ENCODE peak calls at places on chromosomes 7 and 10, in six cellular contexts. H is neural progenitor cell, M is GM23338, L is astrocyte, E is lower lobe of right lung, G is RWPE2. S is an unnamed sample.

GRCh38 chr10:6382081-6382480 is 179.3 kb downstream of the PFKFB3 start:
- DNase-seq in H (no peak), M (no peak), L (peak; percentile 73), E (no peak), G (no peak), S (peak; percentile 15)

GRCh38 chr7:104552102-104552501 is 223.7 kb downstream of the LHFPL3 start:
- DNase-seq in H (peak; percentile 72), M (peak; percentile 80), L (peak; percentile 2), E (no peak), G (no peak), S (peak; percentile 32)

GRCh38 chr7:33155811-33156210 is 26.4 kb downstream of the BBS9 start:
- DNase-seq in H (no peak), M (no peak), L (peak; percentile 95), E (no peak), G (no peak), S (no peak)

GRCh38 chr10:116925061-116925460 is 75.8 kb downstream of the ENO4 start:
- DNase-seq in H (no peak), M (no peak), L (no peak), E (no peak), G (no peak), S (no peak)

GRCh38 chr7:3188946-3189345 is 112.1 kb upstream of the SDK1 start:
- DNase-seq in H (no peak), M (no peak), L (no peak), E (peak; percentile 20), G (no peak), S (no peak)

GRCh38 chr7:36261019-36261754 is 108.1 kb downstream of the EEPD1 start:
- DNase-seq in H (no peak), M (no peak), L (peak; percentile 48), E (no peak), G (no peak), S (no peak)

GRCh38 chr10:97412891-97413304 is 11.8 kb upstream of the RRP12 start:
- DNase-seq in H (no peak), M (no peak), L (no peak), E (no peak), G (peak; percentile 85), S (no peak)

GRCh38 chr7:148395990-148396716 is 194.4 kb upstream of the C7orf33 start:
- DNase-seq in H (no peak), M (peak; percentile 46), L (no peak), E (no peak), G (no peak), S (no peak)

GRCh38 chr10:79047875-79048638 is 20.7 kb upstream of the ZMIZ1 start:
- DNase-seq in H (no peak), M (no peak), L (no peak), E (peak; percentile 60), G (peak; percentile 38), S (no peak)

GRCh38 chr10:19983880-19984279 is 167.6 kb downstream of the PLXDC2 start:
- DNase-seq in H (no peak), M (no peak), L (no peak), E (no peak), G (no peak), S (no peak)

GRCh38 chr7:152120776-152121175 is 95.3 kb downstream of the GALNT11 start:
- DNase-seq in H (no peak), M (no peak), L (no peak), E (no peak), G (no peak), S (no peak)

GRCh38 chr7:94062372-94062771 is 58.2 kb upstream of the BET1 start:
- DNase-seq in H (no peak), M (no peak), L (peak; percentile 63), E (no peak), G (no peak), S (no peak)

GRCh38 chr7:143492799-143493568 is 15.3 kb downstream of the TAS2R41 start:
- DNase-seq in H (no peak), M (no peak), L (peak; percentile 45), E (no peak), G (no peak), S (no peak)

GRCh38 chr7:149866817-149867447 is 6.8 kb upstream of the ATP6V0E2 start:
- DNase-seq in H (no peak), M (no peak), L (peak; percentile 52), E (no peak), G (peak; percentile 27), S (no peak)

GRCh38 chr7:117124585-117125220 is 171.4 kb downstream of the ST7 start:
- DNase-seq in H (no peak), M (no peak), L (peak; percentile 95), E (peak; percentile 75), G (peak; percentile 86), S (peak; percentile 80)

GRCh38 chr7:151728746-151729145 is 148.2 kb downstream of the PRKAG2 start:
- DNase-seq in H (no peak), M (no peak), L (no peak), E (no peak), G (no peak), S (no peak)

GRCh38 chr10:92241158-92241500 is 49.7 kb downstream of the CPEB3 start:
- DNase-seq in H (peak; percentile 79), M (peak; percentile 72), L (peak; percentile 10), E (no peak), G (no peak), S (peak; percentile 24)

GRCh38 chr7:138520742-138521141 is 60.7 kb downstream of the TRIM24 start:
- DNase-seq in H (no peak), M (no peak), L (no peak), E (no peak), G (no peak), S (no peak)

GRCh38 chr10:50511512-50512213 is 112.1 kb downstream of the SGMS1 start:
- DNase-seq in H (no peak), M (no peak), L (peak; percentile 70), E (no peak), G (no peak), S (no peak)

GRCh38 chr7:2926120-2926897 is 82.2 kb upstream of the GNA12 start:
- DNase-seq in H (no peak), M (no peak), L (no peak), E (peak; percentile 20), G (peak; percentile 34), S (no peak)

GRCh38 chr10:6114299-6114698 is 25.5 kb downstream of the RBM17 start:
- DNase-seq in H (no peak), M (no peak), L (peak; percentile 16), E (no peak), G (no peak), S (no peak)

GRCh38 chr10:12638103-12638502 is 288.8 kb downstream of the CAMK1D start:
- DNase-seq in H (peak; percentile 44), M (no peak), L (peak; percentile 41), E (no peak), G (no peak), S (peak; percentile 85)

GRCh38 chr7:105141068-105141467 is 127.1 kb downstream of the KMT2E start:
- DNase-seq in H (peak; percentile 76), M (peak; percentile 78), L (peak; percentile 67), E (no peak), G (no peak), S (no peak)

GRCh38 chr10:72014197-72014596 is 50.0 kb downstream of the CHST3 start:
- DNase-seq in H (no peak), M (no peak), L (no peak), E (no peak), G (no peak), S (no peak)

GRCh38 chr10:484441-484924 is 205.0 kb downstream of the DIP2C start:
- DNase-seq in H (peak; percentile 57), M (no peak), L (peak; percentile 45), E (no peak), G (no peak), S (peak; percentile 35)

GRCh38 chr7:155425011-155425340 is 33.0 kb upstream of the EN2 start:
- DNase-seq in H (no peak), M (no peak), L (no peak), E (peak; percentile 11), G (no peak), S (no peak)

GRCh38 chr7:23470290-23471089 is at the start of gene IGF2BP3:
- DNase-seq in H (peak; percentile 97), M (peak; percentile 97), L (peak; percentile 92), E (no peak), G (peak; percentile 95), S (peak; percentile 24)

GRCh38 chr7:36264917-36265292 is 111.9 kb downstream of the EEPD1 start:
- DNase-seq in H (no peak), M (no peak), L (no peak), E (no peak), G (no peak), S (no peak)

GRCh38 chr10:125000366-125001312 is 58.7 kb downstream of the ZRANB1 start:
- DNase-seq in H (peak; percentile 76), M (peak; percentile 41), L (peak; percentile 78), E (peak; percentile 27), G (no peak), S (peak; percentile 7)

GRCh38 chr7:81690688-81691087 is 79.2 kb downstream of the HGF start:
- DNase-seq in H (no peak), M (no peak), L (no peak), E (no peak), G (no peak), S (no peak)
- H3K4me1 ChIP-seq in H (peaks cover 31% of the 10 kb centered on the region), M (peaks cover 35% of the 10 kb centered on the region), L (peaks cover 14% of the 10 kb centered on the region), E (no peaks in the 10 kb centered on the region), G (peaks cover 15% of the 10 kb centered on the region), S (no peaks in the 10 kb centered on the region)

GRCh38 chr7:158193446-158193845 is 394.2 kb downstream of the PTPRN2 start:
- DNase-seq in H (no peak), M (no peak), L (no peak), E (no peak), G (no peak), S (no peak)
- H3K27me3 ChIP-seq in H (no peaks in the 10 kb centered on the region), M (no peaks in the 10 kb centered on the region), L (no peaks in the 10 kb centered on the region), E (no peaks in the 10 kb centered on the region), G (no peaks in the 10 kb centered on the region), S (no peaks in the 10 kb centered on the region)

GRCh38 chr7:26686448-26686981 is 177.9 kb downstream of the SKAP2 start:
- DNase-seq in H (peak; percentile 43), M (peak; percentile 76), L (peak; percentile 64), E (peak; percentile 49), G (no peak), S (no peak)
- H3K4me1 ChIP-seq in H (peaks cover 2% of the 10 kb centered on the region), M (peaks cover 14% of the 10 kb centered on the region), L (peaks cover 4% of the 10 kb centered on the region), E (peaks cover 51% of the 10 kb centered on the region), G (peaks cover 8% of the 10 kb centered on the region), S (peaks cover 7% of the 10 kb centered on the region)

GRCh38 chr10:101136007-101136707 is 5.1 kb downstream of the TLX1 start:
- DNase-seq in H (no peak), M (no peak), L (no peak), E (no peak), G (peak; percentile 47), S (no peak)

GRCh38 chr10:101136708-101137121 is 5.6 kb downstream of the TLX1 start:
- DNase-seq in H (no peak), M (no peak), L (no peak), E (no peak), G (no peak), S (no peak)

GRCh38 chr10:101135151-101136006 is 4.3 kb downstream of the TLX1 start:
- DNase-seq in H (no peak), M (no peak), L (no peak), E (no peak), G (peak; percentile 52), S (no peak)

GRCh38 chr10:101138788-101139420 is 7.8 kb downstream of the TLX1 start:
- DNase-seq in H (no peak), M (no peak), L (no peak), E (no peak), G (no peak), S (no peak)

DNA sequence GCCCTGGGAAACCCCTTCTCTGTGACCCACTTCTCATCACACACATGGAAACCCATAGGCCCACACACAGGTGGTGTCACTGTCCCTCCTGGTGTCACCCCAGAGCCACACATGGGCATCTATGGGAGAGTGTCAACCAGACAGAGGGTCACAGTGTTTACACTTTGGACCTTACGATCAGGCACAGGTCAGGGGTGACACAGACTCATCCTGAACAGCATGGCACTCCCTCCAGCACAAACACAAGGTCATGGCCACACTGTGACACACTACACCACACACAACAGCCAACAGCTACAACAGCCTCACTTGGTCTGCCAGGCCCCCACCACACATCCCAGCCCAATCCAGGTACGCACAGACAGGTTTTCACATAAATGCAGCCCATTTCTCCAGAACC is 6.2 kb downstream of the TLX1 start:
- DNase-seq in H (no peak), M (no peak), L (no peak), E (no peak), G (no peak), S (no peak)
- H3K27me3 ChIP-seq in H (peaks cover 100% of the 10 kb centered on the region), M (peaks cover 100% of the 10 kb centered on the region), L (peaks cover 98% of the 10 kb centered on the region), E (peaks cover 100% of the 10 kb centered on the region), G (peaks cover 95% of the 10 kb centered on the region), S (peaks cover 100% of the 10 kb centered on the region)